ENCODE peak calls at places on chromosomes 13 and 19, in nine cellular contexts. One of them, this sample, is unnamed.

GRCh38 chr13:28466151-28466550 is 28.8 kb downstream of the FLT1 start:
- DNase-seq in mesothelial cell of epicardium: no peak
- DNase-seq in activated naive CD8-positive, alpha-beta T cell treated with anti-CD3 and anti-CD28 coated beads for 36 hours: no peak
- DNase-seq in M059J: no peak
- DNase-seq in C1 segment of cervical spinal cord: no peak
- DNase-seq in COR-L47: no peak
- DNase-seq in activated T-cell treated with anti-CD3 and anti-CD28 coated beads, Interleukin-2, amount 50 U/mL, for 72 hours: no peak
- DNase-seq in T-helper 2 cell: no peak
- DNase-seq in GM10248: no peak
- DNase-seq in this sample: no peak

GRCh38 chr13:48505597-48506091 is 27.2 kb downstream of the RCBTB2 start:
- DNase-seq in GM10248: peak; percentile 65
- DNase-seq in activated T-cell treated with anti-CD3 and anti-CD28 coated beads, Interleukin-2, amount 50 U/mL, for 72 hours: peak; percentile 46
- DNase-seq in M059J: no peak
- DNase-seq in activated naive CD8-positive, alpha-beta T cell treated with anti-CD3 and anti-CD28 coated beads for 36 hours: peak; percentile 41
- DNase-seq in C1 segment of cervical spinal cord: no peak
- DNase-seq in mesothelial cell of epicardium: no peak
- DNase-seq in COR-L47: no peak
- DNase-seq in T-helper 2 cell: peak; percentile 73
- DNase-seq in this sample: no peak

GRCh38 chr19:48551437-48552302 is at the start of gene SULT2B1:
- DNase-seq in M059J: no peak
- DNase-seq in GM10248: no peak
- DNase-seq in activated naive CD8-positive, alpha-beta T cell treated with anti-CD3 and anti-CD28 coated beads for 36 hours: no peak
- DNase-seq in mesothelial cell of epicardium: no peak
- DNase-seq in activated T-cell treated with anti-CD3 and anti-CD28 coated beads, Interleukin-2, amount 50 U/mL, for 72 hours: no peak
- DNase-seq in T-helper 2 cell: no peak
- DNase-seq in C1 segment of cervical spinal cord: no peak
- DNase-seq in COR-L47: peak; percentile 94
- DNase-seq in this sample: no peak

GRCh38 chr13:47038196-47038595 is 141.3 kb upstream of the HTR2A start:
- DNase-seq in mesothelial cell of epicardium: no peak
- DNase-seq in COR-L47: no peak
- DNase-seq in activated T-cell treated with anti-CD3 and anti-CD28 coated beads, Interleukin-2, amount 50 U/mL, for 72 hours: no peak
- DNase-seq in C1 segment of cervical spinal cord: no peak
- DNase-seq in activated naive CD8-positive, alpha-beta T cell treated with anti-CD3 and anti-CD28 coated beads for 36 hours: no peak
- DNase-seq in M059J: peak; percentile 4
- DNase-seq in GM10248: no peak
- DNase-seq in T-helper 2 cell: no peak
- DNase-seq in this sample: no peak

GRCh38 chr13:25783076-25783475 is 268.7 kb downstream of the SHISA2 start:
- DNase-seq in mesothelial cell of epicardium: no peak
- DNase-seq in GM10248: no peak
- DNase-seq in M059J: no peak
- DNase-seq in COR-L47: no peak
- DNase-seq in T-helper 2 cell: no peak
- DNase-seq in activated T-cell treated with anti-CD3 and anti-CD28 coated beads, Interleukin-2, amount 50 U/mL, for 72 hours: no peak
- DNase-seq in activated naive CD8-positive, alpha-beta T cell treated with anti-CD3 and anti-CD28 coated beads for 36 hours: no peak
- DNase-seq in C1 segment of cervical spinal cord: no peak
- DNase-seq in this sample: no peak

GRCh38 chr13:46595136-46595917 is 42.4 kb downstream of the LRCH1 start:
- DNase-seq in mesothelial cell of epicardium: no peak
- DNase-seq in activated naive CD8-positive, alpha-beta T cell treated with anti-CD3 and anti-CD28 coated beads for 36 hours: no peak
- DNase-seq in C1 segment of cervical spinal cord: no peak
- DNase-seq in activated T-cell treated with anti-CD3 and anti-CD28 coated beads, Interleukin-2, amount 50 U/mL, for 72 hours: no peak
- DNase-seq in T-helper 2 cell: no peak
- DNase-seq in M059J: peak; percentile 72
- DNase-seq in GM10248: no peak
- DNase-seq in COR-L47: no peak
- DNase-seq in this sample: peak; percentile 21

GRCh38 chr19:1875646-1876493 is 9.4 kb downstream of the ABHD17A start:
- DNase-seq in T-helper 2 cell: peak; percentile 80
- DNase-seq in C1 segment of cervical spinal cord: peak; percentile 78
- DNase-seq in activated T-cell treated with anti-CD3 and anti-CD28 coated beads, Interleukin-2, amount 50 U/mL, for 72 hours: peak; percentile 93
- DNase-seq in COR-L47: peak; percentile 86
- DNase-seq in GM10248: peak; percentile 91
- DNase-seq in mesothelial cell of epicardium: peak; percentile 76
- DNase-seq in activated naive CD8-positive, alpha-beta T cell treated with anti-CD3 and anti-CD28 coated beads for 36 hours: peak; percentile 92
- DNase-seq in M059J: peak; percentile 90
- DNase-seq in this sample: peak; percentile 82

GRCh38 chr19:39544201-39544903 is 4.4 kb upstream of the EID2 start:
- DNase-seq in M059J: peak; percentile 67
- DNase-seq in C1 segment of cervical spinal cord: no peak
- DNase-seq in T-helper 2 cell: no peak
- DNase-seq in activated T-cell treated with anti-CD3 and anti-CD28 coated beads, Interleukin-2, amount 50 U/mL, for 72 hours: no peak
- DNase-seq in GM10248: no peak
- DNase-seq in mesothelial cell of epicardium: no peak
- DNase-seq in activated naive CD8-positive, alpha-beta T cell treated with anti-CD3 and anti-CD28 coated beads for 36 hours: no peak
- DNase-seq in COR-L47: no peak
- DNase-seq in this sample: no peak

GRCh38 chr13:59877933-59878332 is 285.8 kb downstream of the DIAPH3 start:
- DNase-seq in COR-L47: no peak
- DNase-seq in mesothelial cell of epicardium: no peak
- DNase-seq in M059J: no peak
- DNase-seq in activated naive CD8-positive, alpha-beta T cell treated with anti-CD3 and anti-CD28 coated beads for 36 hours: no peak
- DNase-seq in C1 segment of cervical spinal cord: no peak
- DNase-seq in T-helper 2 cell: no peak
- DNase-seq in GM10248: no peak
- DNase-seq in activated T-cell treated with anti-CD3 and anti-CD28 coated beads, Interleukin-2, amount 50 U/mL, for 72 hours: no peak
- DNase-seq in this sample: no peak

GRCh38 chr13:43908156-43909126 is 28.7 kb downstream of the LACC1 start:
- DNase-seq in T-helper 2 cell: no peak
- DNase-seq in activated naive CD8-positive, alpha-beta T cell treated with anti-CD3 and anti-CD28 coated beads for 36 hours: no peak
- DNase-seq in GM10248: no peak
- DNase-seq in M059J: peak; percentile 58
- DNase-seq in COR-L47: peak; percentile 48
- DNase-seq in C1 segment of cervical spinal cord: no peak
- DNase-seq in activated T-cell treated with anti-CD3 and anti-CD28 coated beads, Interleukin-2, amount 50 U/mL, for 72 hours: peak; percentile 1
- DNase-seq in mesothelial cell of epicardium: no peak
- DNase-seq in this sample: peak; percentile 41

GRCh38 chr19:3163230-3163886 is 15.2 kb upstream of the S1PR4 start:
- DNase-seq in C1 segment of cervical spinal cord: no peak
- DNase-seq in GM10248: peak; percentile 90
- DNase-seq in activated naive CD8-positive, alpha-beta T cell treated with anti-CD3 and anti-CD28 coated beads for 36 hours: peak; percentile 68
- DNase-seq in T-helper 2 cell: peak; percentile 58
- DNase-seq in activated T-cell treated with anti-CD3 and anti-CD28 coated beads, Interleukin-2, amount 50 U/mL, for 72 hours: peak; percentile 74
- DNase-seq in COR-L47: peak; percentile 75
- DNase-seq in mesothelial cell of epicardium: peak; percentile 55
- DNase-seq in M059J: peak; percentile 69
- DNase-seq in this sample: peak; percentile 78

GRCh38 chr19:14004619-14005380 is 1.3 kb downstream of the RFX1 start:
- DNase-seq in M059J: no peak
- DNase-seq in COR-L47: no peak
- DNase-seq in C1 segment of cervical spinal cord: peak; percentile 21
- DNase-seq in mesothelial cell of epicardium: no peak
- DNase-seq in GM10248: no peak
- DNase-seq in activated T-cell treated with anti-CD3 and anti-CD28 coated beads, Interleukin-2, amount 50 U/mL, for 72 hours: no peak
- DNase-seq in T-helper 2 cell: no peak
- DNase-seq in activated naive CD8-positive, alpha-beta T cell treated with anti-CD3 and anti-CD28 coated beads for 36 hours: no peak
- DNase-seq in this sample: no peak

GRCh38 chr19:6720369-6721112 is at the start of gene C3:
- DNase-seq in COR-L47: no peak
- DNase-seq in C1 segment of cervical spinal cord: no peak
- DNase-seq in activated naive CD8-positive, alpha-beta T cell treated with anti-CD3 and anti-CD28 coated beads for 36 hours: no peak
- DNase-seq in GM10248: no peak
- DNase-seq in activated T-cell treated with anti-CD3 and anti-CD28 coated beads, Interleukin-2, amount 50 U/mL, for 72 hours: no peak
- DNase-seq in M059J: peak; percentile 75
- DNase-seq in T-helper 2 cell: no peak
- DNase-seq in mesothelial cell of epicardium: no peak
- DNase-seq in this sample: no peak

GRCh38 chr19:3687774-3688706 is 12.2 kb downstream of the PIP5K1C start:
- DNase-seq in GM10248: peak; percentile 69
- DNase-seq in activated T-cell treated with anti-CD3 and anti-CD28 coated beads, Interleukin-2, amount 50 U/mL, for 72 hours: peak; percentile 55
- DNase-seq in C1 segment of cervical spinal cord: no peak
- DNase-seq in COR-L47: peak; percentile 36
- DNase-seq in mesothelial cell of epicardium: no peak
- DNase-seq in M059J: no peak
- DNase-seq in T-helper 2 cell: no peak
- DNase-seq in activated naive CD8-positive, alpha-beta T cell treated with anti-CD3 and anti-CD28 coated beads for 36 hours: peak; percentile 49
- DNase-seq in this sample: no peak

GRCh38 chr13:21234537-21234936 is 58.1 kb downstream of the MRPL57 start:
- DNase-seq in activated T-cell treated with anti-CD3 and anti-CD28 coated beads, Interleukin-2, amount 50 U/mL, for 72 hours: no peak
- DNase-seq in T-helper 2 cell: no peak
- DNase-seq in GM10248: no peak
- DNase-seq in COR-L47: no peak
- DNase-seq in activated naive CD8-positive, alpha-beta T cell treated with anti-CD3 and anti-CD28 coated beads for 36 hours: no peak
- DNase-seq in mesothelial cell of epicardium: no peak
- DNase-seq in M059J: peak; percentile 69
- DNase-seq in C1 segment of cervical spinal cord: no peak
- DNase-seq in this sample: peak; percentile 22

GRCh38 chr13:83297591-83298305 is 584.5 kb downstream of the SLITRK1 start:
- DNase-seq in T-helper 2 cell: no peak
- DNase-seq in GM10248: no peak
- DNase-seq in C1 segment of cervical spinal cord: no peak
- DNase-seq in activated T-cell treated with anti-CD3 and anti-CD28 coated beads, Interleukin-2, amount 50 U/mL, for 72 hours: no peak
- DNase-seq in mesothelial cell of epicardium: no peak
- DNase-seq in activated naive CD8-positive, alpha-beta T cell treated with anti-CD3 and anti-CD28 coated beads for 36 hours: no peak
- DNase-seq in M059J: no peak
- DNase-seq in COR-L47: no peak
- DNase-seq in this sample: no peak

GRCh38 chr13:30734434-30734833 is 909 bp upstream of the ALOX5AP start:
- DNase-seq in C1 segment of cervical spinal cord: no peak
- DNase-seq in COR-L47: no peak
- DNase-seq in T-helper 2 cell: no peak
- DNase-seq in GM10248: no peak
- DNase-seq in activated T-cell treated with anti-CD3 and anti-CD28 coated beads, Interleukin-2, amount 50 U/mL, for 72 hours: no peak
- DNase-seq in activated naive CD8-positive, alpha-beta T cell treated with anti-CD3 and anti-CD28 coated beads for 36 hours: no peak
- DNase-seq in mesothelial cell of epicardium: no peak
- DNase-seq in M059J: peak; percentile 58
- DNase-seq in this sample: peak; percentile 61

GRCh38 chr19:38736413-38737280 is 7.6 kb downstream of the CAPN12 start:
- DNase-seq in activated T-cell treated with anti-CD3 and anti-CD28 coated beads, Interleukin-2, amount 50 U/mL, for 72 hours: peak; percentile 78
- DNase-seq in mesothelial cell of epicardium: no peak
- DNase-seq in COR-L47: no peak
- DNase-seq in GM10248: peak; percentile 91
- DNase-seq in C1 segment of cervical spinal cord: no peak
- DNase-seq in T-helper 2 cell: peak; percentile 28
- DNase-seq in M059J: no peak
- DNase-seq in activated naive CD8-positive, alpha-beta T cell treated with anti-CD3 and anti-CD28 coated beads for 36 hours: peak; percentile 75
- DNase-seq in this sample: no peak

GRCh38 chr13:28716511-28716910 is 2.3 kb downstream of the SLC46A3 start:
- DNase-seq in activated naive CD8-positive, alpha-beta T cell treated with anti-CD3 and anti-CD28 coated beads for 36 hours: no peak
- DNase-seq in activated T-cell treated with anti-CD3 and anti-CD28 coated beads, Interleukin-2, amount 50 U/mL, for 72 hours: no peak
- DNase-seq in C1 segment of cervical spinal cord: no peak
- DNase-seq in GM10248: no peak
- DNase-seq in COR-L47: no peak
- DNase-seq in mesothelial cell of epicardium: no peak
- DNase-seq in M059J: peak; percentile 94
- DNase-seq in T-helper 2 cell: no peak
- DNase-seq in this sample: peak; percentile 97

GRCh38 chr13:20332361-20333096 is 100.4 kb upstream of the GJB6 start:
- DNase-seq in T-helper 2 cell: no peak
- DNase-seq in mesothelial cell of epicardium: no peak
- DNase-seq in C1 segment of cervical spinal cord: no peak
- DNase-seq in activated naive CD8-positive, alpha-beta T cell treated with anti-CD3 and anti-CD28 coated beads for 36 hours: no peak
- DNase-seq in M059J: no peak
- DNase-seq in activated T-cell treated with anti-CD3 and anti-CD28 coated beads, Interleukin-2, amount 50 U/mL, for 72 hours: no peak
- DNase-seq in GM10248: no peak
- DNase-seq in COR-L47: no peak
- DNase-seq in this sample: no peak

GRCh38 chr19:46587861-46588260 is 13.3 kb upstream of the CALM3 start:
- DNase-seq in mesothelial cell of epicardium: no peak
- DNase-seq in M059J: no peak
- DNase-seq in activated naive CD8-positive, alpha-beta T cell treated with anti-CD3 and anti-CD28 coated beads for 36 hours: no peak
- DNase-seq in activated T-cell treated with anti-CD3 and anti-CD28 coated beads, Interleukin-2, amount 50 U/mL, for 72 hours: no peak
- DNase-seq in T-helper 2 cell: no peak
- DNase-seq in COR-L47: no peak
- DNase-seq in GM10248: no peak
- DNase-seq in C1 segment of cervical spinal cord: no peak
- DNase-seq in this sample: no peak

GRCh38 chr13:42412812-42413795 is 141.2 kb downstream of the AKAP11 start:
- DNase-seq in activated naive CD8-positive, alpha-beta T cell treated with anti-CD3 and anti-CD28 coated beads for 36 hours: no peak
- DNase-seq in M059J: no peak
- DNase-seq in C1 segment of cervical spinal cord: no peak
- DNase-seq in COR-L47: no peak
- DNase-seq in mesothelial cell of epicardium: no peak
- DNase-seq in activated T-cell treated with anti-CD3 and anti-CD28 coated beads, Interleukin-2, amount 50 U/mL, for 72 hours: no peak
- DNase-seq in T-helper 2 cell: no peak
- DNase-seq in GM10248: no peak
- DNase-seq in this sample: no peak

This sample was measured in A172.